ENCODE peak calls at places on chromosomes 4 and X, in eight cellular contexts. J, B, W, K, X, D, E and F are unnamed samples.

GRCh38 chrX:103475381-103475780 is 43.9 kb downstream of the RAB40A start:
- DNase-seq in J (no peak), B (no peak), W (no peak), K (no peak), X (no peak), D (no peak), E (no peak), F (no peak)

GRCh38 chr4:55002431-55002830 is 123.0 kb downstream of the KDR start:
- DNase-seq in J (no peak), B (no peak), W (no peak), K (no peak), X (no peak), D (no peak), E (no peak), F (no peak)

GRCh38 chr4:48767530-48767929 is 12.5 kb downstream of the FRYL start:
- DNase-seq in J (no peak), B (no peak), W (no peak), K (no peak), X (no peak), D (no peak), E (no peak), F (no peak)

GRCh38 chr4:153684182-153685073 is at the start of gene TLR2:
- DNase-seq in J (no peak), B (no peak), W (peak; percentile 51), K (peak; percentile 77), X (peak; percentile 66), D (no peak), E (peak; percentile 48), F (no peak)

GRCh38 chr4:118351851-118352827 is 664 bp downstream of the PRSS12 start:
- DNase-seq in J (peak; percentile 47), B (no peak), W (no peak), K (no peak), X (peak; percentile 62), D (no peak), E (no peak), F (peak; percentile 35)

GRCh38 chr4:91830681-91831395 is 472.9 kb upstream of the GRID2 start:
- DNase-seq in J (no peak), B (no peak), W (no peak), K (no peak), X (no peak), D (no peak), E (no peak), F (no peak)

GRCh38 chrX:106726485-106727437 is at the start of gene RNF128:
- DNase-seq in J (peak; percentile 40), B (no peak), W (peak; percentile 61), K (no peak), X (peak; percentile 74), D (no peak), E (peak; percentile 43), F (peak; percentile 23)

GRCh38 chrX:45750639-45751038 is 550.0 kb upstream of the DIPK2B start:
- DNase-seq in J (no peak), B (no peak), W (no peak), K (no peak), X (no peak), D (no peak), E (peak; percentile 21), F (peak; percentile 34)

GRCh38 chr4:86279247-86279960 is 80.4 kb downstream of the MAPK10 start:
- DNase-seq in J (no peak), B (no peak), W (no peak), K (no peak), X (no peak), D (no peak), E (no peak), F (no peak)

GRCh38 chr4:7055111-7055989 is 12.2 kb downstream of the TADA2B start:
- DNase-seq in J (no peak), B (no peak), W (no peak), K (peak; percentile 3), X (no peak), D (no peak), E (no peak), F (no peak)

GRCh38 chr4:85603437-85604336 is 128.7 kb downstream of the ARHGAP24 start:
- DNase-seq in J (peak; percentile 19), B (no peak), W (no peak), K (no peak), X (no peak), D (no peak), E (no peak), F (peak; percentile 19)

GRCh38 chr4:124806403-124806802 is 93.9 kb upstream of the ANKRD50 start:
- DNase-seq in J (no peak), B (no peak), W (peak; percentile 50), K (no peak), X (no peak), D (no peak), E (no peak), F (peak; percentile 81)

GRCh38 chr4:39083164-39083563 is 21.1 kb downstream of the KLHL5 start:
- DNase-seq in J (peak; percentile 50), B (no peak), W (no peak), K (no peak), X (no peak), D (peak; percentile 29), E (no peak), F (peak; percentile 45)

GRCh38 chr4:57065730-57066482 is 44.3 kb downstream of the IGFBP7 start:
- DNase-seq in J (no peak), B (no peak), W (no peak), K (no peak), X (no peak), D (no peak), E (no peak), F (peak; percentile 59)

GRCh38 chr4:102625232-102625930 is 124.2 kb downstream of the NFKB1 start:
- DNase-seq in J (peak; percentile 50), B (peak; percentile 29), W (no peak), K (peak; percentile 33), X (peak; percentile 46), D (no peak), E (no peak), F (peak; percentile 25)

GRCh38 chrX:54921427-54922021 is 900 bp downstream of the TRO start:
- DNase-seq in J (peak; percentile 77), B (peak; percentile 62), W (peak; percentile 77), K (peak; percentile 48), X (peak; percentile 75), D (peak; percentile 13), E (peak; percentile 16), F (peak; percentile 75)

GRCh38 chrX:125505207-125505606 is 185.5 kb downstream of the TEX13C start:
- DNase-seq in J (no peak), B (no peak), W (no peak), K (no peak), X (no peak), D (no peak), E (no peak), F (peak; percentile 1)

GRCh38 chr4:186676531-186677158 is 47.0 kb downstream of the FAT1 start:
- DNase-seq in J (peak; percentile 78), B (peak; percentile 54), W (no peak), K (no peak), X (no peak), D (peak; percentile 46), E (no peak), F (peak; percentile 92)

GRCh38 chrX:148385471-148385870 is 114.9 kb upstream of the AFF2 start:
- DNase-seq in J (no peak), B (no peak), W (no peak), K (no peak), X (no peak), D (no peak), E (no peak), F (no peak)

GRCh38 chr4:83282049-83282535 is 2.5 kb downstream of the COQ2 start:
- DNase-seq in J (peak; percentile 80), B (no peak), W (no peak), K (no peak), X (no peak), D (no peak), E (peak; percentile 20), F (peak; percentile 71)

GRCh38 chr4:93334003-93334402 is 494.6 kb upstream of the ATOH1 start:
- DNase-seq in J (no peak), B (no peak), W (no peak), K (no peak), X (no peak), D (no peak), E (no peak), F (no peak)

GRCh38 chr4:93337196-93337595 is 491.4 kb upstream of the ATOH1 start:
- DNase-seq in J (no peak), B (no peak), W (no peak), K (no peak), X (no peak), D (no peak), E (no peak), F (no peak)
- TF ChIP-seq CTCF in J (no peak), B (no peak), W (no peak), K (no peak), X (no peak), D (no peak), E (no peak), F (no peak)

DNA sequence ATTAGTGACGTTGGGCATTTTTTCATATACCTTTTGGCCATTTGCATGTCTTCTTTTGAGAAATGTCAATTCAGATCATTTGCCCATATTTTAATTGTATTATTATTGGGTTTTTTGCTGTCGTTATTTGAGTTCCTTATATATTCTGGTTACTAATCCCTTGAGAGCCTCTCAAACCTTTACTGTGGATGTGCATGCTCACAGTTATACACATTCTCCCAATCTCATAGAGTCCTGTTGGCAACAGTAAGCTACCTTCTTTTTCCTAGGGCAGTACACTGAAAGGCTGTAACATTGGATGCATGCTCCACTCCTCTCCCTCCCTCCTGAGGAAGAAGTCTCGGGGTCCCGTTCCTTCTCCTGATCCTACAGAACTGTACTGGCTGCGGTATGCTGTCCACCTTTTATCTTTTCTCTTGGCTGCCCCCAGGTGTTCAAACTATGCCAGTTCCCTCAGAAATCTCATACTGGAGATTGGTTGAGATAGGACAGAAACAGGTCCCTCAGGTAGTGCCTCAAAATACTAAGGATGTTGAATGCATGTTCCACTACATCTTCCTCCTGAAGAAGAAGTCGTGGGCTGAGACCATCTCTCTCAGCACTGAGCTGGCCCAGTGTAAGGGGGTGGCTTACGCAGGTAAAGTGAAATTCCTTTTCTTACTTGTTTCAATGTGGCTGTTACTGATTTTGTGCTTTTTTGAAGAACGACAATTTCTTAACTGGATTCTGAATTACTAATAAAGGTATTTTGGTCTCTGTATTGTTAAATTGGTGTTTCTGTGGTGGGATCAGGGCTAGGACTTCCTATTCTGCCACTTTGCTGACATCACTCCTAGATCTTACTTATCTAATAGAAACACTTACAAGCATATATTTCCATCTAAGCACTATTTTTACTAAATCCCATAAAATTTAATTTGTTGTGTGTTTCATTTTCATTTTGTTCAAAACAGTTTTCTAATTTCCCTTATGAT is 145.4 kb upstream of the HUWE1 start:
- DNase-seq in J (peak; percentile 38), B (no peak), W (no peak), K (no peak), X (peak; percentile 33), D (no peak), E (peak; percentile 21), F (peak; percentile 30)
- TF ChIP-seq CTCF in J (peak; percentile 51), B (peak; percentile 47), W (no peak), K (no peak), X (peak; percentile 23), D (peak; percentile 58), E (peak; percentile 27), F (peak; percentile 44)

DNA sequence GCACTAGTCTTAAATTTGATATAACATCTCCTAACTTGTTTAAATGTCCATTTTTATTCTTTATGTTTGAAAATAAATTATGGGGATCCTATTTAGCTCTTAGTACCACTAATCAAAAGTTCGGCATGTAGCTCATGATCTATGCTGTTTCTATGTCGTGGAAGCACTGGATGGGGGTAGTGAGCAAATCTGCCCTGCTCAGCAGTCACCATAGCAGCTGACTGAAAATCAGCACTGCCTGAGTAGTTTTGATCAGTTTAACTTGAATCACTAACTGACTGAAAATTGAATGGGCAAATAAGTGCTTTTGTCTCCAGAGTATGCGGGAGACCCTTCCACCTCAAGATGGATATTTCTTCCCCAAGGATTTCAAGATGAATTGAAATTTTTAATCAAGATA is 27.6 kb downstream of the NUDT6 start:
- DNase-seq in J (no peak), B (no peak), W (no peak), K (no peak), X (no peak), D (no peak), E (no peak), F (no peak)
- TF ChIP-seq CTCF in J (no peak), B (no peak), W (no peak), K (no peak), X (no peak), D (no peak), E (no peak), F (no peak)

GRCh38 chr4:77881460-77882295 is 19.0 kb downstream of the MRPL1 start:
- DNase-seq in J (no peak), B (no peak), W (no peak), K (no peak), X (no peak), D (no peak), E (peak; percentile 44), F (peak; percentile 15)
- TF ChIP-seq CTCF in J (no peak), B (no peak), W (no peak), K (no peak), X (no peak), D (no peak), E (peak; percentile 35), F (no peak)